ENCODE peak calls at places on chromosomes 7 and 10, in eight cellular contexts. L is GM19239; T is HCT116; B is endothelial cell; E is stimulated activated CD4-positive, alpha-beta T cell treated with anti-CD3 and anti-CD28 coated beads, TNF-alpha, amount 100 ng/mL, for 1 hour; M is activated T-cell treated with anti-CD3 and anti-CD28 coated beads for 48 hours; G is NCI-H1092; D is mammary epithelial cell. Y is an unnamed sample.

GRCh38 chr10:90966146-90966545 is 45.3 kb upstream of the ANKRD1 start:
- DNase-seq in M (no peak), T (no peak), B (no peak), G (no peak), E (no peak), D (no peak), L (no peak), Y (no peak)

GRCh38 chr7:20440472-20441105 is 109.9 kb downstream of the ITGB8 start:
- DNase-seq in B (peak), D (no peak), L (no peak), G (no peak), M (peak), E (no peak), T (peak), Y (no peak)

GRCh38 chr10:31927597-31928530 is 767 bp downstream of the ARHGAP12 start:
- DNase-seq in M (peak), E (peak), D (peak), G (peak), B (peak), L (peak), T (no peak), Y (peak)

GRCh38 chr7:50657341-50657873 is 92.2 kb upstream of the DDC start:
- DNase-seq in L (no peak), E (no peak), G (no peak), T (no peak), D (no peak), M (no peak), B (no peak), Y (peak)

GRCh38 chr10:113539789-113540188 is 13.1 kb upstream of the HABP2 start:
- DNase-seq in E (no peak), B (no peak), G (no peak), M (no peak), T (no peak), L (no peak), D (peak), Y (peak)

GRCh38 chr10:75430000-75430763 is 1.2 kb upstream of the LRMDA start:
- DNase-seq in M (no peak), T (no peak), E (no peak), G (no peak), B (peak), L (no peak), D (peak), Y (no peak)

GRCh38 chr7:129298268-129298893 is 73.6 kb downstream of the AHCYL2 start:
- DNase-seq in D (peak), E (peak), T (peak), L (peak), M (peak), G (peak), B (peak), Y (peak)

GRCh38 chr10:11403116-11403515 is 208.3 kb downstream of the USP6NL start:
- DNase-seq in D (no peak), B (no peak), L (no peak), E (no peak), M (peak), T (no peak), G (no peak), Y (no peak)

GRCh38 chr10:562142-562541 is 127.3 kb downstream of the DIP2C start:
- DNase-seq in L (no peak), D (no peak), G (no peak), T (no peak), B (no peak), M (no peak), E (no peak), Y (no peak)

GRCh38 chr10:110629680-110630191 is 14.4 kb upstream of the RBM20 start:
- DNase-seq in G (peak), E (no peak), L (no peak), M (no peak), D (peak), B (no peak), T (no peak), Y (peak)

GRCh38 chr7:51025668-51026067 is 243.0 kb upstream of the GRB10 start:
- DNase-seq in D (no peak), E (no peak), L (no peak), M (no peak), G (no peak), B (no peak), T (no peak), Y (no peak)